ENCODE peak calls at places on chromosomes 7 and 10, in seven cellular contexts. M is AG09309, L is HEK293T, N is tibial nerve, F is EH, Q is C1 segment of cervical spinal cord, T is Right ventricle myocardium superior. U is an unnamed sample.

GRCh38 chr10:125857185-125857760 is 23.8 kb downstream of the DHX32 start:
- DNase-seq in F (peak), N (no peak), M (no peak), Q (no peak), L (no peak), T (no peak), U (no peak)

GRCh38 chr7:45131891-45132290 is 20.4 kb upstream of the TBRG4 start:
- DNase-seq in T (no peak), L (no peak), N (no peak), Q (no peak), M (no peak), F (no peak), U (no peak)

GRCh38 chr10:117449636-117450035 is 74.4 kb upstream of the PDZD8 start:
- DNase-seq in N (no peak), Q (no peak), L (peak), M (no peak), F (no peak), T (no peak), U (no peak)

GRCh38 chr7:91288208-91288824 is 24.1 kb downstream of the FZD1 start:
- DNase-seq in T (peak), F (no peak), N (peak), M (no peak), L (peak), Q (no peak), U (no peak)

GRCh38 chr7:42014625-42015412 is 222.2 kb downstream of the GLI3 start:
- DNase-seq in F (peak), T (no peak), Q (no peak), M (no peak), L (peak), N (no peak), U (no peak)

GRCh38 chr7:44101966-44102845 is 1.9 kb upstream of the AEBP1 start:
- DNase-seq in L (no peak), N (peak), Q (no peak), F (peak), M (peak), T (no peak), U (no peak)

GRCh38 chr10:18261063-18261462 is 120.8 kb downstream of the CACNB2 start:
- DNase-seq in T (no peak), M (no peak), N (no peak), L (no peak), Q (no peak), F (no peak), U (no peak)

GRCh38 chr10:97936126-97936525 is 86.5 kb downstream of the GOLGA7B start:
- DNase-seq in N (no peak), T (no peak), L (no peak), M (no peak), F (no peak), Q (no peak), U (no peak)

GRCh38 chr7:120582916-120583315 is 275.0 kb downstream of the TSPAN12 start:
- DNase-seq in M (no peak), N (no peak), L (no peak), F (no peak), Q (no peak), T (no peak), U (no peak)

GRCh38 chr10:4130685-4131084 is 345.7 kb upstream of the KLF6 start:
- DNase-seq in F (no peak), T (no peak), Q (no peak), L (no peak), M (no peak), N (peak), U (no peak)

GRCh38 chr7:125814030-125814535 is 884.5 kb upstream of the POT1 start:
- DNase-seq in N (no peak), L (no peak), Q (no peak), F (no peak), T (no peak), M (no peak), U (no peak)

GRCh38 chr10:122450336-122450990 is 4.0 kb upstream of the ARMS2 start:
- DNase-seq in N (no peak), M (no peak), L (no peak), T (no peak), F (no peak), Q (no peak), U (no peak)

GRCh38 chr7:73526892-73527821 is 5.1 kb upstream of the BAZ1B start:
- DNase-seq in N (no peak), F (no peak), L (no peak), Q (no peak), M (no peak), T (no peak), U (no peak)

GRCh38 chr10:102919237-102919959 is 1.3 kb downstream of the CNNM2 start:
- DNase-seq in M (no peak), T (peak), F (peak), L (no peak), Q (no peak), N (no peak), U (no peak)

GRCh38 chr10:87864497-87865059 is 1.2 kb downstream of the PTEN start:
- DNase-seq in Q (no peak), M (no peak), N (no peak), T (no peak), F (peak), L (no peak), U (no peak)

GRCh38 chr7:115953554-115954248 is 76.9 kb downstream of the TFEC start:
- DNase-seq in Q (no peak), M (no peak), L (no peak), N (no peak), F (no peak), T (no peak), U (no peak)

GRCh38 chr10:29634764-29635625 is at the start of gene SVIL:
- DNase-seq in L (peak), N (peak), Q (no peak), T (peak), F (peak), M (no peak), U (peak)

GRCh38 chr7:140625908-140626868 is 14.4 kb downstream of the DENND2A start:
- DNase-seq in L (peak), N (peak), Q (no peak), T (peak), M (peak), F (peak), U (peak)

GRCh38 chr7:70728873-70729552 is 402.9 kb upstream of the GALNT17 start:
- DNase-seq in N (no peak), M (no peak), L (no peak), F (no peak), T (no peak), Q (no peak), U (no peak)

GRCh38 chr7:124074007-124074406 is 41.1 kb upstream of the TMEM229A start:
- DNase-seq in Q (no peak), T (no peak), F (no peak), N (no peak), L (no peak), M (no peak), U (no peak)

GRCh38 chr10:49611815-49612512 is 1.9 kb downstream of the SLC18A3 start:
- DNase-seq in Q (no peak), M (no peak), N (no peak), T (no peak), L (no peak), F (no peak), U (no peak)

GRCh38 chr7:27532256-27532783 is 130.4 kb downstream of the HIBADH start:
- DNase-seq in F (peak), L (no peak), M (no peak), N (no peak), T (no peak), Q (no peak), U (no peak)

GRCh38 chr10:105756386-105756785 is 1115.3 kb downstream of the SORCS3 start:
- DNase-seq in L (no peak), F (no peak), N (no peak), M (no peak), T (no peak), Q (no peak), U (no peak)

GRCh38 chr7:2855386-2855785 is 11.3 kb upstream of the GNA12 start:
- DNase-seq in F (no peak), M (no peak), L (no peak), N (no peak), T (no peak), Q (no peak), U (no peak)

GRCh38 chr7:3991771-3992231 is 690.3 kb upstream of the FOXK1 start:
- DNase-seq in L (no peak), M (no peak), T (no peak), Q (no peak), N (no peak), F (no peak), U (no peak)

GRCh38 chr7:17289074-17289665 is 9.3 kb upstream of the AHR start:
- DNase-seq in L (no peak), N (peak), F (peak), T (no peak), M (no peak), Q (no peak), U (no peak)